ENCODE peak calls at places on chromosomes 5 and 9, in four cellular contexts. One of them, this sample, is unnamed.

GRCh38 chr9:124128568-124128967 is 117.0 kb downstream of the LHX2 start:
- DNase-seq in SJSA1: peak; percentile 51
- DNase-seq in CD8-positive, alpha-beta memory T cell: no peak
- DNase-seq in transverse colon: no peak
- DNase-seq in this sample: no peak

GRCh38 chr5:78779771-78780616 is 131.4 kb upstream of the LHFPL2 start:
- DNase-seq in SJSA1: no peak
- DNase-seq in CD8-positive, alpha-beta memory T cell: no peak
- DNase-seq in transverse colon: no peak
- DNase-seq in this sample: peak; percentile 79

GRCh38 chr5:82023530-82024095 is 51.8 kb downstream of the ATG10 start:
- DNase-seq in CD8-positive, alpha-beta memory T cell: no peak
- DNase-seq in transverse colon: no peak
- DNase-seq in SJSA1: no peak
- DNase-seq in this sample: no peak

GRCh38 chr5:1241509-1242080 is 16.4 kb downstream of the SLC6A18 start:
- DNase-seq in CD8-positive, alpha-beta memory T cell: no peak
- DNase-seq in transverse colon: no peak
- DNase-seq in SJSA1: no peak
- DNase-seq in this sample: no peak

GRCh38 chr9:2411459-2412215 is 209.9 kb upstream of the VLDLR start:
- DNase-seq in transverse colon: no peak
- DNase-seq in SJSA1: peak; percentile 42
- DNase-seq in CD8-positive, alpha-beta memory T cell: no peak
- DNase-seq in this sample: no peak

GRCh38 chr9:13568851-13569618 is 289.5 kb upstream of the MPDZ start:
- DNase-seq in CD8-positive, alpha-beta memory T cell: no peak
- DNase-seq in transverse colon: no peak
- DNase-seq in SJSA1: no peak
- DNase-seq in this sample: no peak

GRCh38 chr9:132857601-132858342 is 20.3 kb downstream of the AK8 start:
- DNase-seq in CD8-positive, alpha-beta memory T cell: no peak
- DNase-seq in SJSA1: no peak
- DNase-seq in transverse colon: no peak
- DNase-seq in this sample: no peak

GRCh38 chr5:134551891-134552290 is 26.4 kb downstream of the JADE2 start:
- DNase-seq in CD8-positive, alpha-beta memory T cell: no peak
- DNase-seq in transverse colon: no peak
- DNase-seq in SJSA1: no peak
- DNase-seq in this sample: no peak

GRCh38 chr5:114434396-114435219 is 72.7 kb downstream of the KCNN2 start:
- DNase-seq in transverse colon: no peak
- DNase-seq in CD8-positive, alpha-beta memory T cell: no peak
- DNase-seq in SJSA1: no peak
- DNase-seq in this sample: no peak
- H3K4me3 ChIP-seq in transverse colon: no peak overlapping the region
- H3K4me3 ChIP-seq in CD8-positive, alpha-beta memory T cell: no peak overlapping the region
- H3K4me3 ChIP-seq in SJSA1: no peak overlapping the region
- H3K4me3 ChIP-seq in this sample: no peak overlapping the region

GRCh38 chr9:129208191-129209091 is 30.4 kb upstream of the IER5L start:
- DNase-seq in transverse colon: no peak
- DNase-seq in SJSA1: no peak
- DNase-seq in CD8-positive, alpha-beta memory T cell: peak; percentile 59
- DNase-seq in this sample: no peak

GRCh38 chr9:129210125-129210524 is 32.1 kb upstream of the IER5L start:
- DNase-seq in SJSA1: no peak
- DNase-seq in transverse colon: no peak
- DNase-seq in CD8-positive, alpha-beta memory T cell: no peak
- DNase-seq in this sample: no peak

GRCh38 chr9:129209580-129209979 is 31.5 kb upstream of the IER5L start:
- DNase-seq in transverse colon: no peak
- DNase-seq in SJSA1: no peak
- DNase-seq in CD8-positive, alpha-beta memory T cell: no peak
- DNase-seq in this sample: no peak

GRCh38 chr9:129206921-129207320 is 28.9 kb upstream of the IER5L start:
- DNase-seq in CD8-positive, alpha-beta memory T cell: peak; percentile 65
- DNase-seq in SJSA1: no peak
- DNase-seq in transverse colon: no peak
- DNase-seq in this sample: no peak

GRCh38 chr9:129209109-129209508 is 31.0 kb upstream of the IER5L start:
- DNase-seq in transverse colon: no peak
- DNase-seq in CD8-positive, alpha-beta memory T cell: no peak
- DNase-seq in SJSA1: no peak
- DNase-seq in this sample: no peak
- H3K4me3 ChIP-seq in transverse colon: no peak overlapping the region
- H3K4me3 ChIP-seq in CD8-positive, alpha-beta memory T cell: no peak overlapping the region
- H3K4me3 ChIP-seq in SJSA1: no peak overlapping the region
- H3K4me3 ChIP-seq in this sample: no peak overlapping the region

GRCh38 chr5:151150484-151151262 is 6.9 kb downstream of the ANXA6 start:
- DNase-seq in SJSA1: no peak
- DNase-seq in transverse colon: peak; percentile 61
- DNase-seq in CD8-positive, alpha-beta memory T cell: peak; percentile 89
- DNase-seq in this sample: no peak

GRCh38 chr5:151151263-151151660 is 6.3 kb downstream of the ANXA6 start:
- DNase-seq in transverse colon: no peak
- DNase-seq in SJSA1: no peak
- DNase-seq in CD8-positive, alpha-beta memory T cell: peak; percentile 26
- DNase-seq in this sample: no peak

GRCh38 chr5:151153300-151153699 is 4.3 kb downstream of the ANXA6 start:
- DNase-seq in CD8-positive, alpha-beta memory T cell: no peak
- DNase-seq in SJSA1: no peak
- DNase-seq in transverse colon: no peak
- DNase-seq in this sample: no peak

GRCh38 chr5:151153766-151154272 is 3.8 kb downstream of the ANXA6 start:
- DNase-seq in CD8-positive, alpha-beta memory T cell: no peak
- DNase-seq in transverse colon: no peak
- DNase-seq in SJSA1: no peak
- DNase-seq in this sample: no peak

DNA sequence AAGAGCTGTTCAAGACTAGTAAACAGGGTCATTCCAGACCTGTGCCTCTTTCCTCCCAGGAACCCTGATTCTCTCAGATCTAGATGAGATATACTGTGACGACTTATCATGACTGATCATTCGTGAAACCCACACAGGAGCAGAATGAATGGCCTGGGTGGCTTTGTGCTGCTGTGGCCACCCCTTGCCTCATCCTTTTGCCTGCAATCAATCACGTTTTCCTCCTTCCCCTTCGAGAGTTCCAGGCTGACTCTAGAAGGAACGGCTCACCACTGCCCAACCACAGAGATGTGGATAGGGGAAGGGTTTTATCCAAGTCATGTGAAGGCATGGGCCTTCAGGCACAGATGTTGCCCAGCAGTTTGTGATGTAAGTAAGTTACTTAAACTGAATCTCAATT is 5.8 kb downstream of the ANXA6 start:
- DNase-seq in transverse colon: peak; percentile 30
- DNase-seq in SJSA1: no peak
- DNase-seq in CD8-positive, alpha-beta memory T cell: no peak
- DNase-seq in this sample: no peak
- H3K4me3 ChIP-seq in transverse colon: no peak overlapping the region
- H3K4me3 ChIP-seq in SJSA1: no peak overlapping the region
- H3K4me3 ChIP-seq in CD8-positive, alpha-beta memory T cell: peak overlapping the region; percentile 35
- H3K4me3 ChIP-seq in this sample: no peak overlapping the region

DNA sequence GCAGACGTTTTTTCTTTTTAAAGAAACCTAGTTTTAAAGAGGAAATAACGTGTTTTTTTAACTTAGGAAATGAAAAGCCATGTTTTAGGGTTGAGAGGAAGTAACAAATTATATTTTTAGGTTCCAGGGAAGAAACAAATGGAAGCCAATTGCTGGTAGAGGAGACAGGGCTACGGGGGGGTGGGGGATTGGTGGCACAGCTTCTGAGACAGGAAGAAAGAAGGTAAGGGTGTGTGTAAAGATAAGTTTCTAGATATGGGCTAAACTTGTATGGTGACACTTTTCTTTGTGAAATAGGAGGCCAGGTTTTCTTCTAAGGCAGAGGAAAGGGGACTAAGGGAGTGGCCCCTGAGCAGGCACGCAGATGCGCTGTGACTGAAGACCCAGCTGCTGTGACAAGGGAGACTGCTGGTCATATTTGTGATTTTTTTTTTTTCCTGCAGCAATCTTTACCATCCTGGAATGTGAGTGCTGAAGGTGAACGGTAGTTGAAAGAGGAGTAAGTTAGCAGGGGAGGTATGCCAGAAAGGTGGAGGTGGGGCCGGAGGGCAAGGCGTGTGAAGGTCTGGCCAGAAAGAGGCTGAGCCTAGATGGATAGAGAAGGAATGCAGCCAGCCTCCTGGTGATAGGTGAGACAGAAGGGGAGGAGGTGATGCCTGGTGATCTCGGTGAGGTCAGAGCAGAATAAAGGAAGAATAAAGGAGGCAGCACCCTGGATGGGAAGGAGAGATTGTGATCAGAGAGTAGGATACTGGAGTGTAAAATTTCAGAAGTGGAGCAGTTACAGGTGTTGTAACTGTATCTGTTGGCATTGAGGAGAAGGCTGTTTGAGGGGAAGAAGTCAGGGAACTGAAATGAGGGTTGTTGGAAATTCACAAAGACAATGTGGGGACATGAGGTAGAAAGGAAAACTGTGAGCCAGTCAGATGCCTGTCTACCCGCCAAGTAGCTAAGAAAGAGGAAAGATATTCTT is 1.7 kb downstream of the GNG10 start:
- DNase-seq in SJSA1: no peak
- DNase-seq in CD8-positive, alpha-beta memory T cell: peak; percentile 20
- DNase-seq in transverse colon: no peak
- DNase-seq in this sample: no peak
- H3K4me3 ChIP-seq in SJSA1: no peak overlapping the region
- H3K4me3 ChIP-seq in CD8-positive, alpha-beta memory T cell: peak overlapping the region; percentile 82
- H3K4me3 ChIP-seq in transverse colon: peak overlapping the region; percentile 94
- H3K4me3 ChIP-seq in this sample: peak overlapping the region; percentile 90

GRCh38 chr5:180808461-180809000 is 5.9 kb upstream of the MGAT1 start:
- DNase-seq in SJSA1: no peak
- DNase-seq in CD8-positive, alpha-beta memory T cell: no peak
- DNase-seq in transverse colon: peak; percentile 20
- DNase-seq in this sample: no peak
- H3K4me3 ChIP-seq in SJSA1: no peak overlapping the region
- H3K4me3 ChIP-seq in CD8-positive, alpha-beta memory T cell: peak overlapping the region; percentile 87
- H3K4me3 ChIP-seq in transverse colon: no peak overlapping the region
- H3K4me3 ChIP-seq in this sample: peak overlapping the region; percentile 93

DNA sequence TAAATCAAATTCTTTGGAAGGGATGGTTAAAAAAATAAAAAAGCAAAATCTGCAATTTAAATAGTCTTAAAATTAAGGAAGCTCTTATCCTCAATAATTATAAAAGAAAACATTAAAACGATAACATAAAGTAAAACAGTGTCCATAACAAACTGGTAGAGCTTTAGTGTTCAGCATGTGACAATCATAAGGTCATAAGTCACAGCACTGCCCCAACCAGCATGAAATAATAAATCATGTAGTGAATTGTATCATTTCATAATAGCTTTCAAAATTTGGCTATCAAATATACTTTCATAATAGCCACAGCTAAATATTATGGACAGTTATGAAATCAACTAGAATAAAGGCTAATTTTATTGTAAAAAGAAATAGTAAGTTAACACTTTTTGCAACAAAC is 10.0 kb downstream of the NR3C1 start:
- DNase-seq in SJSA1: no peak
- DNase-seq in CD8-positive, alpha-beta memory T cell: no peak
- DNase-seq in transverse colon: no peak
- DNase-seq in this sample: no peak
- H3K4me3 ChIP-seq in SJSA1: no peak overlapping the region
- H3K4me3 ChIP-seq in CD8-positive, alpha-beta memory T cell: no peak overlapping the region
- H3K4me3 ChIP-seq in transverse colon: no peak overlapping the region
- H3K4me3 ChIP-seq in this sample: no peak overlapping the region

DNA sequence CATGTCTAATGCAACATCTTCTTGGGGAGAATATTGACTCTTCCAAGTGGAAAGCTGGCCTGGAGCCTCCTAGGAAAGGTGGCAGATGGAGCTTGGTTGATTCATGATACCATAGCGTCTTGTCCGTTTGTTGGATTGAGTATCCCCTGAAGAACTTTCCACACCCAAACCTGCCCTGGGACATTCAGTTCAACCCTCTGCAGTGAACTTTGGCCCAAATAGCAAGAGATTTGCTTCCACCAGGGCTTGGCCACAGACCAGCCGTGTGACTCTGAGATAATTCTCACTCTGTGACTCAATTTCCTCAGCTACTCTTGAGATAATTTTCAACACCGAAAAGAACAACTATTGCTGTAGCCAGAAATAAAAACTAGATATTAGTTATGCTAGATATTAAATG is 108.0 kb upstream of the RAD23B start:
- DNase-seq in CD8-positive, alpha-beta memory T cell: no peak
- DNase-seq in SJSA1: no peak
- DNase-seq in transverse colon: peak; percentile 22
- DNase-seq in this sample: no peak
- H3K4me3 ChIP-seq in CD8-positive, alpha-beta memory T cell: no peak overlapping the region
- H3K4me3 ChIP-seq in SJSA1: no peak overlapping the region
- H3K4me3 ChIP-seq in transverse colon: no peak overlapping the region
- H3K4me3 ChIP-seq in this sample: no peak overlapping the region

GRCh38 chr9:122050167-122050566 is 42.9 kb downstream of the TTLL11 start:
- DNase-seq in transverse colon: no peak
- DNase-seq in SJSA1: no peak
- DNase-seq in CD8-positive, alpha-beta memory T cell: no peak
- DNase-seq in this sample: no peak
- H3K4me3 ChIP-seq in transverse colon: no peak overlapping the region
- H3K4me3 ChIP-seq in SJSA1: no peak overlapping the region
- H3K4me3 ChIP-seq in CD8-positive, alpha-beta memory T cell: no peak overlapping the region
- H3K4me3 ChIP-seq in this sample: no peak overlapping the region